ENCODE peak calls at places on chromosomes 7 and 10, in ten cellular contexts. H, U, V, Y, E, A, C, B, L and M are unnamed samples.

GRCh38 chr10:75999515-76000209 is 568.2 kb downstream of the LRMDA start:
- ATAC-seq in H (no peak), U (no peak), Y (no peak), A (no peak), V (no peak), E (no peak), C (no peak), L (no peak), B (no peak), M (no peak)

GRCh38 chr7:33982425-33982786 is 77.1 kb downstream of the BMPER start:
- ATAC-seq in B (no peak), U (no peak), C (peak), H (no peak), A (no peak), E (no peak), Y (no peak), V (no peak), L (no peak), M (no peak)

GRCh38 chr10:4283841-4284610 is 499.0 kb upstream of the KLF6 start:
- ATAC-seq in L (peak), Y (peak), B (no peak), A (peak), H (peak), E (no peak), U (no peak), C (peak), V (no peak), M (peak)

GRCh38 chr7:150369740-150370501 is 1.3 kb downstream of the REPIN1 start:
- ATAC-seq in L (no peak), E (no peak), C (peak), B (peak), U (no peak), A (no peak), Y (no peak), H (no peak), V (no peak), M (no peak)

GRCh38 chr7:43790006-43790405 is 31.5 kb downstream of the BLVRA start:
- ATAC-seq in Y (no peak), B (no peak), U (no peak), C (no peak), L (no peak), E (no peak), A (no peak), H (no peak), V (no peak), M (no peak)

GRCh38 chr7:94906035-94906796 is 1.2 kb upstream of the PPP1R9A start:
- ATAC-seq in E (no peak), U (no peak), L (no peak), B (no peak), C (no peak), V (no peak), Y (no peak), A (no peak), H (no peak), M (no peak)

GRCh38 chr10:75634947-75635346 is 203.5 kb downstream of the LRMDA start:
- ATAC-seq in L (no peak), C (no peak), Y (no peak), B (no peak), U (no peak), H (no peak), V (no peak), A (no peak), E (no peak), M (no peak)

GRCh38 chr7:104914427-104914826 is 99.6 kb upstream of the KMT2E start:
- ATAC-seq in V (no peak), U (no peak), C (no peak), A (no peak), H (no peak), E (no peak), B (peak), L (no peak), Y (no peak), M (no peak)

GRCh38 chr7:30778246-30779025 is 7.2 kb downstream of the MINDY4 start:
- ATAC-seq in Y (peak), H (peak), C (peak), A (peak), E (no peak), U (no peak), B (no peak), V (no peak), L (peak), M (peak)

GRCh38 chr10:122152544-122152943 is 118.6 kb upstream of the BTBD16 start:
- ATAC-seq in A (no peak), C (no peak), U (no peak), Y (peak), E (no peak), V (no peak), B (peak), H (peak), L (peak), M (peak)

GRCh38 chr10:96719850-96720421 is 378 bp downstream of the PIK3AP1 start:
- ATAC-seq in E (peak), C (peak), U (peak), H (no peak), Y (peak), V (peak), B (peak), A (peak), L (peak), M (peak)